ENCODE peak calls at places on chromosomes 11 and 22, in seven cellular contexts. U is naive thymus-derived CD4-positive, alpha-beta T cell; N is cardiac muscle cell; F is CD4-positive, alpha-beta T cell; V is ovary; S is neural progenitor cell; D is SJSA1. X is an unnamed sample.

GRCh38 chr11:26150046-26150445 is 181.9 kb upstream of the ANO3 start:
- DNase-seq in U (no peak), N (no peak), F (no peak), V (no peak), S (no peak), D (no peak), X (no peak)

GRCh38 chr11:76655466-76656086 is 15.0 kb downstream of the LRRC32 start:
- DNase-seq in U (no peak), N (no peak), F (no peak), V (no peak), S (no peak), D (no peak), X (no peak)

GRCh38 chr22:47206185-47206584 is 443.7 kb downstream of the TBC1D22A start:
- DNase-seq in U (no peak), N (no peak), F (no peak), V (no peak), S (no peak), D (no peak), X (no peak)

GRCh38 chr11:9957072-9957471 is 293.2 kb downstream of the SWAP70 start:
- DNase-seq in U (no peak), N (no peak), F (no peak), V (no peak), S (no peak), D (no peak), X (no peak)

GRCh38 chr11:34758262-34758661 is 137.4 kb downstream of the EHF start:
- DNase-seq in U (no peak), N (no peak), F (no peak), V (no peak), S (no peak), D (no peak), X (no peak)

GRCh38 chr11:8719260-8720190 is 36.9 kb downstream of the RPL27A start:
- DNase-seq in U (no peak), N (no peak), F (no peak), V (no peak), S (no peak), D (peak; percentile 84), X (peak; percentile 19)

GRCh38 chr11:61892085-61892370 is 683 bp upstream of the FADS3 start:
- DNase-seq in U (peak; percentile 30), N (no peak), F (peak; percentile 18), V (no peak), S (no peak), D (no peak), X (no peak)

GRCh38 chr22:23530106-23530505 is 50.0 kb downstream of the IGLL1 start:
- DNase-seq in U (no peak), N (no peak), F (no peak), V (peak; percentile 48), S (no peak), D (no peak), X (no peak)

GRCh38 chr11:48307760-48308386 is 1.9 kb downstream of the OR4S1 start:
- DNase-seq in U (no peak), N (peak; percentile 0), F (peak; percentile 59), V (no peak), S (peak; percentile 39), D (peak; percentile 51), X (peak; percentile 51)

GRCh38 chr11:43269229-43269928 is 42.4 kb upstream of the API5 start:
- DNase-seq in U (no peak), N (no peak), F (no peak), V (no peak), S (peak; percentile 40), D (no peak), X (no peak)

GRCh38 chr11:114155116-114155515 is 95.6 kb downstream of the ZBTB16 start:
- DNase-seq in U (no peak), N (no peak), F (no peak), V (no peak), S (no peak), D (no peak), X (no peak)

GRCh38 chr22:25775501-25775900 is 33.5 kb downstream of the MYO18B start:
- DNase-seq in U (no peak), N (no peak), F (no peak), V (no peak), S (peak; percentile 54), D (peak; percentile 36), X (no peak)

GRCh38 chr11:70335511-70335910 is 62.8 kb upstream of the CTTN start:
- DNase-seq in U (no peak), N (no peak), F (no peak), V (no peak), S (no peak), D (no peak), X (no peak)

GRCh38 chr11:65927904-65928397 is 8.7 kb downstream of the DRAP1 start:
- DNase-seq in U (peak; percentile 79), N (no peak), F (peak; percentile 83), V (no peak), S (no peak), D (no peak), X (no peak)

GRCh38 chr11:43866520-43866919 is 14.1 kb upstream of the ALKBH3 start:
- DNase-seq in U (no peak), N (no peak), F (no peak), V (no peak), S (no peak), D (no peak), X (no peak)

GRCh38 chr22:23696326-23696851 is 5.6 kb downstream of the RGL4 start:
- DNase-seq in U (peak; percentile 86), N (no peak), F (peak; percentile 76), V (no peak), S (no peak), D (no peak), X (peak; percentile 39)

GRCh38 chr11:130213143-130213978 is 53.8 kb downstream of the ST14 start:
- DNase-seq in U (peak; percentile 39), N (peak; percentile 75), F (peak; percentile 67), V (peak; percentile 52), S (peak; percentile 74), D (peak; percentile 17), X (peak; percentile 70)

GRCh38 chr11:19727246-19727645 is 14.6 kb downstream of the NAV2 start:
- DNase-seq in U (no peak), N (no peak), F (no peak), V (no peak), S (no peak), D (no peak), X (no peak)

GRCh38 chr11:289145-289705 is 299 bp downstream of the PGGHG start:
- DNase-seq in U (no peak), N (no peak), F (peak; percentile 36), V (peak; percentile 21), S (no peak), D (no peak), X (no peak)

GRCh38 chr11:95577716-95578460 is 211.7 kb downstream of the FAM76B start:
- DNase-seq in U (no peak), N (no peak), F (no peak), V (no peak), S (no peak), D (no peak), X (no peak)

GRCh38 chr11:65355776-65356393 is 1.3 kb downstream of the TIGD3 start:
- DNase-seq in U (no peak), N (no peak), F (no peak), V (no peak), S (peak; percentile 56), D (no peak), X (peak; percentile 48)

GRCh38 chr11:74255741-74256369 is 55.6 kb downstream of the P4HA3 start:
- DNase-seq in U (peak; percentile 30), N (peak; percentile 66), F (peak; percentile 58), V (peak; percentile 36), S (peak; percentile 66), D (peak; percentile 42), X (peak; percentile 57)
- H3K27ac ChIP-seq in U (no peak overlapping the region), N (no peak overlapping the region), F (no peak overlapping the region), V (no peak overlapping the region), S (no peak overlapping the region), D (no peak overlapping the region), X (no peak overlapping the region)

GRCh38 chr22:49412236-49412635 is 415.4 kb downstream of the BRD1 start:
- DNase-seq in U (no peak), N (no peak), F (no peak), V (no peak), S (no peak), D (no peak), X (no peak)
- H3K9me3 ChIP-seq in U (no peaks in the 10 kb centered on the region), N (no peaks in the 10 kb centered on the region), F (no peaks in the 10 kb centered on the region), V (no peaks in the 10 kb centered on the region), S (no peaks in the 10 kb centered on the region), D (peaks cover 9% of the 10 kb centered on the region), X (no peaks in the 10 kb centered on the region)

DNA sequence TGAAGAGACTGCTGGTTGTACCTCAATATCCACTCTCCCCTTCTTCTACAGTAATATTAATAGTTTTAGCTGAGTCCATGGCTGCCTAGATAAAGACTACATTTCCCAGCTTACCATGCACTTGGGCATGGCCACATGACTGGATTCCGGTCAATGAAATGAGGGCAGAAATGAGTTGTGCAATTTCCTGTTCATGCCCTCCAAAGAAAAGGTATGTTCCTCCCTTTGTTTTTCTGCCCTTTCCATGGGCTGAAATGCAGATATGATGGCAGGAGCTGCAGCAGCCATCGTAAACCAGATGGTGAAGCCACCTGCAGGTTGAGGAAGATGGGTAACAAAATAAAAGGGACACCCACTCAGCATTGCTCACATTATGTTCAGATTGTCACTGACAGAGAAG is 15.3 kb upstream of the ELFN2 start:
- DNase-seq in U (no peak), N (no peak), F (no peak), V (no peak), S (no peak), D (no peak), X (no peak)
- H3K27ac ChIP-seq in U (no peak overlapping the region), N (no peak overlapping the region), F (no peak overlapping the region), V (no peak overlapping the region), S (no peak overlapping the region), D (no peak overlapping the region), X (no peak overlapping the region)

GRCh38 chr11:74478877-74479276 is 11.5 kb upstream of the KCNE3 start:
- DNase-seq in U (no peak), N (no peak), F (no peak), V (no peak), S (no peak), D (no peak), X (no peak)

GRCh38 chr11:74473382-74474201 is 6.2 kb upstream of the KCNE3 start:
- DNase-seq in U (no peak), N (no peak), F (no peak), V (no peak), S (no peak), D (no peak), X (no peak)

GRCh38 chr11:74474316-74474715 is 7.0 kb upstream of the KCNE3 start:
- DNase-seq in U (no peak), N (no peak), F (no peak), V (peak; percentile 61), S (no peak), D (no peak), X (no peak)

GRCh38 chr11:74480683-74481417 is 12.7 kb downstream of the LIPT2 start:
- DNase-seq in U (no peak), N (no peak), F (no peak), V (no peak), S (no peak), D (no peak), X (no peak)

DNA sequence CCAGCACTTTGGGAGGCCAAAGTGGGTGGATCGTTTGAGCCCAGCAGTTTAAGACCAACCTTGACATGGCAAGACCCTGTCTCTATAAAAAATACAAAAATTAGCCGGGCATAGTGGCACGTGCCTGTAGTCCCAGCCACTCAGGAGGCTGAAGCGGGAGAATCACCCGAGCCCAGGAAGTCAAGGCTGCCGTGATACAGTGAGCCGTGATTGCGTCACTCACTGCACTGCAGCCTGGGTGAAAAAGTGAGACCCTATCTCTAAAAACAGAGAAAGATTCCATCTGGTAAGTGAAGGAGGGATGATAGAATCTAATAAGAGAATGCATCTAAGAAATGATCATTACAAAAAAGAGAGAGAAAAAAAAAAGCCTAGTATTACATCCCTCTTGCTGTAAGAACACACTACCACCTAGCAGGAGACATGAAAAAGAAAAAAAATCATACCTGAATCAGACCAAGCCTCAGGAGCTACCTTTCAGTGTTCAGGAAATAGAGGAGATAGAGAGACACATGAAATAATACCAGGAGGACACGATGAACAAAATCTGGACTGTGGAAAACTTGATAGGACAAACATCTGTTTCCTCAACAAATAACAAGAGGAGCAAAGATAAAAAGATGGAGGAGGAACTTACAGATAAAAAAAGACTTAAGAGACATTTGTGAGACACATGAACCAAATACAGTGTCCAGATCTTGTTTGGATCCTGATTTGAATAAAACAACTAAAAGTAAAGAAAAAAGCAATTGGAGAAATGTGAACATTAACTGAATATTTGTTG is 12.2 kb upstream of the KCNE3 start:
- DNase-seq in U (no peak), N (no peak), F (no peak), V (peak; percentile 47), S (no peak), D (no peak), X (no peak)
- H3K9me3 ChIP-seq in U (no peaks in the 10 kb centered on the region), N (no peaks in the 10 kb centered on the region), F (no peaks in the 10 kb centered on the region), V (no peaks in the 10 kb centered on the region), S (no peaks in the 10 kb centered on the region), D (no peaks in the 10 kb centered on the region), X (no peaks in the 10 kb centered on the region)